ENCODE peak calls at places on chromosomes 3 and 15, in six cellular contexts. Y, T, P, C, K and H are unnamed samples. For H3K4me1, the result is how much of the 10 kb centered on the place peaks cover.

GRCh38 chr3:113838631-113839209 is at the start of gene GRAMD1C:
- DNase-seq in Y (peak), T (peak), P (peak), C (peak), K (peak), H (peak)

GRCh38 chr15:55033574-55033973 is 163.2 kb downstream of the RSL24D1 start:
- DNase-seq in Y (no peak), T (no peak), P (no peak), C (no peak), K (no peak), H (no peak)

GRCh38 chr15:31387483-31388118 is 61.0 kb downstream of the KLF13 start:
- DNase-seq in Y (no peak), T (no peak), P (no peak), C (no peak), K (no peak), H (no peak)

GRCh38 chr3:61158676-61159075 is 92.6 kb downstream of the FHIT start:
- DNase-seq in Y (no peak), T (no peak), P (no peak), C (no peak), K (no peak), H (no peak)

GRCh38 chr3:42094992-42095391 is 3.8 kb downstream of the TRAK1 start:
- DNase-seq in Y (no peak), T (no peak), P (no peak), C (no peak), K (no peak), H (no peak)

GRCh38 chr3:68256635-68257034 is 602.2 kb upstream of the SUCLG2 start:
- DNase-seq in Y (no peak), T (peak), P (no peak), C (no peak), K (no peak), H (no peak)

GRCh38 chr3:197422506-197422905 is 124.1 kb upstream of the DLG1 start:
- DNase-seq in Y (no peak), T (no peak), P (no peak), C (no peak), K (no peak), H (no peak)

GRCh38 chr3:58176827-58177489 is 33.8 kb downstream of the DNASE1L3 start:
- DNase-seq in Y (no peak), T (no peak), P (no peak), C (no peak), K (no peak), H (no peak)

GRCh38 chr3:169558371-169558770 is 105.1 kb downstream of the MECOM start:
- DNase-seq in Y (peak), T (no peak), P (no peak), C (peak), K (no peak), H (no peak)

GRCh38 chr3:189901481-189901880 is 219.2 kb downstream of the P3H2 start:
- DNase-seq in Y (no peak), T (no peak), P (no peak), C (no peak), K (no peak), H (no peak)

GRCh38 chr15:58547628-58548307 is 116.0 kb downstream of the LIPC start:
- DNase-seq in Y (no peak), T (no peak), P (no peak), C (no peak), K (no peak), H (no peak)

GRCh38 chr15:90037961-90038633 is 37.0 kb downstream of the ZNF710 start:
- DNase-seq in Y (peak), T (peak), P (no peak), C (no peak), K (peak), H (peak)

GRCh38 chr15:72155021-72155621 is 36.9 kb downstream of the SENP8 start:
- DNase-seq in Y (peak), T (peak), P (no peak), C (peak), K (no peak), H (no peak)

GRCh38 chr15:32908135-32908801 is 190.5 kb downstream of the GREM1 start:
- DNase-seq in Y (peak), T (peak), P (no peak), C (no peak), K (peak), H (peak)

GRCh38 chr3:78978037-78978436 is 789.8 kb downstream of the ROBO1 start:
- DNase-seq in Y (peak), T (no peak), P (no peak), C (no peak), K (no peak), H (no peak)

GRCh38 chr3:119829431-119829830 is 47.5 kb downstream of the NR1I2 start:
- DNase-seq in Y (no peak), T (no peak), P (no peak), C (no peak), K (no peak), H (no peak)

GRCh38 chr3:112744825-112745566 is 101.7 kb downstream of the CD200R1L start:
- DNase-seq in Y (no peak), T (no peak), P (no peak), C (no peak), K (no peak), H (peak)

GRCh38 chr3:58657036-58657435 is 9.5 kb downstream of the FAM3D start:
- DNase-seq in Y (no peak), T (no peak), P (no peak), C (no peak), K (no peak), H (no peak)

GRCh38 chr15:91660174-91660649 is 193.3 kb upstream of the SLCO3A1 start:
- DNase-seq in Y (no peak), T (no peak), P (no peak), C (no peak), K (no peak), H (no peak)

GRCh38 chr15:67543348-67543718 is 830 bp downstream of the MAP2K5 start:
- DNase-seq in Y (peak), T (peak), P (no peak), C (no peak), K (no peak), H (no peak)

GRCh38 chr3:4722103-4722502 is 229.0 kb downstream of the ITPR1 start:
- DNase-seq in Y (peak), T (peak), P (no peak), C (no peak), K (no peak), H (no peak)

GRCh38 chr15:63701365-63701764 is 104.2 kb downstream of the FBXL22 start:
- DNase-seq in Y (no peak), T (no peak), P (no peak), C (no peak), K (no peak), H (no peak)

GRCh38 chr3:108488631-108489030 is 21.8 kb downstream of the MYH15 start:
- DNase-seq in Y (peak), T (no peak), P (no peak), C (no peak), K (no peak), H (no peak)

GRCh38 chr3:21561472-21561871 is 189.5 kb downstream of the ZNF385D start:
- DNase-seq in Y (no peak), T (no peak), P (no peak), C (no peak), K (no peak), H (no peak)

GRCh38 chr3:73614385-73614784 is 10.4 kb downstream of the PDZRN3 start:
- DNase-seq in Y (no peak), T (peak), P (no peak), C (no peak), K (no peak), H (no peak)

GRCh38 chr3:173258721-173259120 is 117.7 kb upstream of the SPATA16 start:
- DNase-seq in Y (peak), T (no peak), P (no peak), C (no peak), K (no peak), H (no peak)

GRCh38 chr3:67947808-67948508 is 293.5 kb upstream of the SUCLG2 start:
- DNase-seq in Y (no peak), T (peak), P (peak), C (no peak), K (no peak), H (peak)

GRCh38 chr15:66840615-66841014 is 138.6 kb downstream of the SMAD6 start:
- DNase-seq in Y (no peak), T (no peak), P (no peak), C (no peak), K (no peak), H (no peak)

GRCh38 chr3:160312014-160312624 is 86.9 kb downstream of the C3orf80 start:
- DNase-seq in Y (no peak), T (no peak), P (no peak), C (no peak), K (no peak), H (no peak)

GRCh38 chr3:172341482-172342059 is 106.7 kb downstream of the GHSR start:
- DNase-seq in Y (peak), T (peak), P (no peak), C (peak), K (peak), H (peak)

GRCh38 chr3:124802702-124803101 is 72.5 kb downstream of the UMPS start:
- DNase-seq in Y (no peak), T (no peak), P (no peak), C (no peak), K (no peak), H (no peak)

GRCh38 chr15:51706347-51706746 is 25.0 kb downstream of the SCG3 start:
- DNase-seq in Y (no peak), T (no peak), P (no peak), C (no peak), K (no peak), H (no peak)

GRCh38 chr15:80587007-80587406 is 108.1 kb upstream of the ABHD17C start:
- DNase-seq in Y (no peak), T (no peak), P (no peak), C (no peak), K (no peak), H (no peak)

GRCh38 chr3:139251529-139251928 is 92.3 kb upstream of the MRPS22 start:
- DNase-seq in Y (no peak), T (no peak), P (no peak), C (no peak), K (no peak), H (peak)

DNA sequence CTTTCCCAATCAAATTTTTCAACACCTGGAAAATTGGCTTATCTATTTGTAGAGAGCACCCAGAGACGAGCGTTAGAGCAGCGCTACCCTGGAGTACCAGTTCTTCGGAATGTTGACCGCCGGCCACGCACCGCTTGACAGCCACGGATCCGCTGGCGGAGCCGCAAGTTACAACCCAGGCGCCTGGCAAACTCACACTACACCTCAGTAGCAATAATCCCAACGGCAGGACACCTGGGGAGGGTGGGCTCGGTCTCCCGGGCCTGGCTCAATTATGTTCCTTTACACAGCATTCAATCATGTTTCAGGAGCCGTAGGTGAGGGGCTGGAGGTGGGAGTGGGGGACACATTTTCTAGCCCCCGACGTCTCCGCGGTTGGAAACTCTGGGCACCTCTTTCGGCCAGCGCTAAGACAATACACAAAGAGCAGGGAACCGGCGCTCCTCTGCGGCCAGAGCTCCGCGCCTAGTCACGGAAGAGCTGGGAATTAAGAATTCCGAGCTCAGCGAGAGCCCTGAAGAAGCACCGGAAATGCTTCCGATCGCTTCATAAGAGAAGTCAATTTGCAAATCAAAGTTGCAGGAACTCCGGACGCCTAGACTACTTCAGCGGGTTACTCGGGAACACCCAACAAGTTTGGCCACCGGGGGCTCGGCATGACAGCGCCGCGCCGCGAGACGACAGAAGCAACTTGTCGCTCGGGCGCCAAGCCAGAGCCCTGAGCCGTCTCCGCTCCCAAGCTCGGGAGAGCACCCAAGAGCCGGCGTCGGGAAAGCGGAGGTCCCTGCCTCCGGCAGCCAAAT is 1.0 kb downstream of the MB21D2 start:
- DNase-seq in Y (peak), T (peak), P (peak), C (peak), K (no peak), H (no peak)
- TF ChIP-seq EZH2 in Y (no peak), T (no peak), P (no peak), C (no peak), K (no peak), H (no peak)

GRCh38 chr3:102571985-102572384 is 137.2 kb downstream of the ZPLD1 start:
- DNase-seq in Y (no peak), T (no peak), P (no peak), C (no peak), K (no peak), H (no peak)

GRCh38 chr3:102574355-102574754 is 139.5 kb downstream of the ZPLD1 start:
- DNase-seq in Y (no peak), T (no peak), P (no peak), C (no peak), K (no peak), H (no peak)

GRCh38 chr3:102571030-102571429 is 136.2 kb downstream of the ZPLD1 start:
- DNase-seq in Y (no peak), T (no peak), P (no peak), C (no peak), K (no peak), H (no peak)

GRCh38 chr3:102573483-102574028 is 138.7 kb downstream of the ZPLD1 start:
- DNase-seq in Y (no peak), T (no peak), P (no peak), C (no peak), K (no peak), H (no peak)

DNA sequence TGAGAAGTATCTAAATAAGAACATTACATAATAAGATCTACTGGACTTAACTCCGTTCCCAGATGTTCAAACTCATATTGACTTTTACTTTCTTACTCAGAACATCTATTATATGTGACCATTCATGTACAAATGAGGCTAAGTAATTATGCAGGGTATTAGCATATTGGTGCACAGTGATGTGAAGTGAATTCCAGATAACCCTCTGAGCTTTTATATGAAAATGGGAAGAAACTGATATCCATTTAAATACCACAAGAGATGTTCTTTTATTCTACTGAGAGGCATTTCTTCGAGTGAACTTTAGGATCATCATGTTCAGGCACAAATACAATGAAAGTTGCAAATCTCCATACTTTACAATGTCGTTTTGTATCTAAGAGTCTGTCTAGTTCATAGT is 135.7 kb downstream of the ZPLD1 start:
- DNase-seq in Y (no peak), T (no peak), P (no peak), C (no peak), K (no peak), H (no peak)
- TF ChIP-seq CTCF in Y (no peak), T (no peak), P (no peak), C (no peak), K (no peak), H (no peak)

GRCh38 chr3:33433843-33434242 is 6.4 kb downstream of the UBP1 start:
- DNase-seq in Y (no peak), T (no peak), P (no peak), C (no peak), K (no peak), H (no peak)
- H3K4me1 ChIP-seq in Y (under half), T (under half), P (under half), C (under half), K (under half), H (under half)

GRCh38 chr3:99637041-99637380 is 1.4 kb upstream of the COL8A1 start:
- DNase-seq in Y (peak), T (no peak), P (no peak), C (no peak), K (no peak), H (no peak)

GRCh38 chr3:99635348-99635747 is 3.0 kb upstream of the COL8A1 start:
- DNase-seq in Y (no peak), T (no peak), P (no peak), C (no peak), K (no peak), H (no peak)

GRCh38 chr3:99639579-99639978 is 1.2 kb downstream of the COL8A1 start:
- DNase-seq in Y (peak), T (no peak), P (no peak), C (no peak), K (no peak), H (no peak)

GRCh38 chr3:99638244-99638948 is at the start of gene COL8A1:
- DNase-seq in Y (peak), T (no peak), P (no peak), C (no peak), K (no peak), H (no peak)

DNA sequence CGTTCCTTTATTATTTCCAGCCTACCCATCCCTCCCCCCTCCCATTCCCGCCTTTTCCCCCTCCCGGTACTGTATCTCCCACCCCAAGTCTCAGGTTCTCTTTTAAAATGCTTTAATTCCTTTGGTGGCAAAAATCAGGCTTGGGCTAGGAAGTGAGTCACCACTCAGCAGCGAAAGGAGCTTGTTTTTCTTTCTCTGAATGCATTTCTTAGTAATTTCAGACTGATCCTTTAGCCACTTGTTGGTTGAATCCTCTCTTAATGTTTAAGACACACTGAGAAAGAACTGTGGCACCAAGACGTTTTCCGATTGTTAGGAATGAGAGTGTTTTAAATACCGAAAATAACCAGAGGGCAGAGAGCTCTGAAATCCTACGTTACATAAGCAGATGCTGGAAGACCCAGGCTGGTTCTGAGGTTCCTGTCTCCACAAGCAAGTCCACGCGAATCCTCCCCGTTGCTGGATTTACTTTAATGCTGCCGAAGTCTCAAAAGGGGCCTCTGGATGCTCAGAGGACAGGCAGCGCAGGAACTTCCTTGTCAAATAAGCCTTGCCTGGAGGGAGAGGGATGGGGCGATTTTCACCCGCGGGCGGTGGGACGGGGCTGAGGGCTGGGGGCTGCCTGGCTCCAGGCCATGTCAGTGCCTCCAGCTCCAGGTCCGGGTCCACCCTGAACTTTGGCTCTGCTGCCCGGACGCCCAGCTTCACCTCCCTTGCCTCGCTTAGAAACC is 848 bp upstream of the COL8A1 start:
- DNase-seq in Y (peak), T (no peak), P (no peak), C (peak), K (no peak), H (no peak)
- TF ChIP-seq EZH2 in Y (no peak), T (no peak), P (peak), C (no peak), K (no peak), H (no peak)